ENCODE peak calls at places on chromosomes 5 and 9, in four cellular contexts. V is esophagus squamous epithelium, X is cardiac muscle cell, Q is IMR-90. G is an unnamed sample.

GRCh38 chr9:134204991-134205578 is 40.7 kb upstream of the RNU6ATAC start:
- DNase-seq in V (no peak), X (no peak), Q (no peak), G (no peak)

GRCh38 chr5:128395073-128395472 is 143.0 kb downstream of the FBN2 start:
- DNase-seq in V (no peak), X (peak), Q (no peak), G (no peak)

GRCh38 chr9:23907343-23907742 is 81.3 kb upstream of the ELAVL2 start:
- DNase-seq in V (no peak), X (no peak), Q (no peak), G (no peak)

GRCh38 chr5:177439518-177440053 is 7.0 kb upstream of the PRR7 start:
- DNase-seq in V (no peak), X (no peak), Q (no peak), G (no peak)

GRCh38 chr5:9852686-9853085 is 222.5 kb upstream of the TAS2R1 start:
- DNase-seq in V (no peak), X (no peak), Q (peak), G (no peak)

GRCh38 chr5:95519681-95520080 is 35.1 kb downstream of the SKIC3 start:
- DNase-seq in V (no peak), X (no peak), Q (no peak), G (no peak)

GRCh38 chr9:129137292-129138143 is 26.3 kb downstream of the PTPA start:
- DNase-seq in V (no peak), X (no peak), Q (no peak), G (no peak)

GRCh38 chr5:83988293-83988685 is 267.6 kb upstream of the HAPLN1 start:
- DNase-seq in V (no peak), X (no peak), Q (no peak), G (no peak)

GRCh38 chr5:6686916-6687409 is 26.3 kb upstream of the TENT4A start:
- DNase-seq in V (no peak), X (peak), Q (peak), G (no peak)

GRCh38 chr5:127416896-127417295 is 100.5 kb upstream of the PRRC1 start:
- DNase-seq in V (no peak), X (no peak), Q (no peak), G (no peak)

GRCh38 chr9:34709196-34709978 is 549 bp downstream of the CCL21 start:
- DNase-seq in V (no peak), X (no peak), Q (no peak), G (no peak)

GRCh38 chr9:10059044-10059443 is 553.8 kb downstream of the PTPRD start:
- DNase-seq in V (no peak), X (no peak), Q (peak), G (no peak)

GRCh38 chr9:136626066-136626725 is 36.5 kb upstream of the EGFL7 start:
- DNase-seq in V (no peak), X (no peak), Q (no peak), G (no peak)

GRCh38 chr5:165877475-165877874 is 2372.1 kb downstream of the MAT2B start:
- DNase-seq in V (no peak), X (no peak), Q (no peak), G (no peak)

GRCh38 chr9:70484232-70485130 is 70.0 kb upstream of the KLF9 start:
- DNase-seq in V (no peak), X (peak), Q (peak), G (no peak)

GRCh38 chr5:32852535-32852934 is 141.4 kb downstream of the NPR3 start:
- DNase-seq in V (no peak), X (peak), Q (peak), G (no peak)

GRCh38 chr9:19994296-19994695 is 205.5 kb upstream of the SLC24A2 start:
- DNase-seq in V (no peak), X (no peak), Q (no peak), G (no peak)

GRCh38 chr5:32193591-32193990 is 19.5 kb upstream of the GOLPH3 start:
- DNase-seq in V (no peak), X (no peak), Q (peak), G (peak)

GRCh38 chr5:52743970-52744369 is 43.7 kb upstream of the ITGA1 start:
- DNase-seq in V (no peak), X (no peak), Q (peak), G (no peak)

GRCh38 chr5:14665110-14665822 is 748 bp downstream of the OTULIN start:
- DNase-seq in V (no peak), X (peak), Q (no peak), G (no peak)

GRCh38 chr5:57232293-57233033 is 58.6 kb downstream of the GPBP1 start:
- DNase-seq in V (no peak), X (no peak), Q (peak), G (no peak)

GRCh38 chr5:150402226-150402773 is 10.4 kb downstream of the CD74 start:
- DNase-seq in V (no peak), X (no peak), Q (no peak), G (no peak)

GRCh38 chr9:72203205-72203803 is 54.1 kb downstream of the GDA start:
- DNase-seq in V (no peak), X (peak), Q (peak), G (no peak)

GRCh38 chr5:14277407-14278320 is 134.5 kb downstream of the TRIO start:
- DNase-seq in V (no peak), X (no peak), Q (no peak), G (no peak)

GRCh38 chr5:26419987-26420386 is 618.4 kb downstream of the CDH9 start:
- DNase-seq in V (no peak), X (no peak), Q (no peak), G (no peak)

GRCh38 chr5:77797133-77797532 is 21.0 kb upstream of the TBCA start:
- DNase-seq in V (no peak), X (no peak), Q (peak), G (no peak)

GRCh38 chr5:180097163-180097894 is 25.8 kb upstream of the RNF130 start:
- DNase-seq in V (no peak), X (no peak), Q (no peak), G (no peak)

GRCh38 chr9:126294331-126295081 is 32.1 kb upstream of the MVB12B start:
- DNase-seq in V (no peak), X (no peak), Q (no peak), G (no peak)

GRCh38 chr5:173391031-173391430 is 62.8 kb upstream of the STC2 start:
- DNase-seq in V (no peak), X (no peak), Q (no peak), G (no peak)

GRCh38 chr9:113522419-113522818 is 58.9 kb downstream of the RGS3 start:
- DNase-seq in V (no peak), X (no peak), Q (no peak), G (no peak)

GRCh38 chr9:94011134-94011533 is 56.0 kb upstream of the BARX1 start:
- DNase-seq in V (no peak), X (no peak), Q (no peak), G (no peak)

GRCh38 chr9:98374385-98375051 is 119.1 kb upstream of the TBC1D2 start:
- DNase-seq in V (no peak), X (peak), Q (peak), G (no peak)

GRCh38 chr5:553874-554273 is 29.6 kb upstream of the SLC9A3 start:
- DNase-seq in V (no peak), X (no peak), Q (no peak), G (no peak)

GRCh38 chr5:30030110-30030509 is 1163.4 kb upstream of the CDH6 start:
- DNase-seq in V (no peak), X (no peak), Q (no peak), G (no peak)

GRCh38 chr5:44603496-44604272 is 205.1 kb upstream of the MRPS30 start:
- DNase-seq in V (no peak), X (no peak), Q (no peak), G (no peak)

GRCh38 chr5:2801602-2802525 is 50.4 kb upstream of the IRX2 start:
- DNase-seq in V (no peak), X (no peak), Q (no peak), G (no peak)

GRCh38 chr5:114977979-114978573 is 191.6 kb downstream of the TRIM36 start:
- DNase-seq in V (no peak), X (no peak), Q (no peak), G (no peak)

GRCh38 chr9:77562021-77562748 is 85.9 kb downstream of the GNA14 start:
- DNase-seq in V (no peak), X (no peak), Q (no peak), G (no peak)

DNA sequence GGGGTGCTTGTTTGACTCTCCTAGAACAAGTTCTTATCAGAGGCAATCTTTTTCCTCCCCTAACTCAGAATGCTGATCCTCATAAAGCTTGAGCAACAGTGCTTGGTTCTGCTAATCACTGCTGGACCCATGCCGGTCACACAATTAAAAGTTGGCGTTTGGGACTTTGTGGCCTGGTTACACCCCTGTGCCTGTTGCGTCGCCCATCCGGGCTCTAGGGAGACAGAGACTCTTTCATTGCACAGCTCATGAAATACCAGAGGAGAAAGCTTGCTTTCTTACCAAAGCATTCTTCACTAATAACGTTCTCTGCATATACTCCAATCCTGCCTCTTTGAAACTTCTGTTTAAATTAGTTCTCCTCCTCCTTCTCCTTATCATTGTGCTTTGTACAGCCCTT is 301.1 kb downstream of the NR3C1 start:
- DNase-seq in V (no peak), X (no peak), Q (no peak), G (no peak)
- H3K27ac ChIP-seq in V (no peak), X (no peak), Q (no peak), G (no peak)

DNA sequence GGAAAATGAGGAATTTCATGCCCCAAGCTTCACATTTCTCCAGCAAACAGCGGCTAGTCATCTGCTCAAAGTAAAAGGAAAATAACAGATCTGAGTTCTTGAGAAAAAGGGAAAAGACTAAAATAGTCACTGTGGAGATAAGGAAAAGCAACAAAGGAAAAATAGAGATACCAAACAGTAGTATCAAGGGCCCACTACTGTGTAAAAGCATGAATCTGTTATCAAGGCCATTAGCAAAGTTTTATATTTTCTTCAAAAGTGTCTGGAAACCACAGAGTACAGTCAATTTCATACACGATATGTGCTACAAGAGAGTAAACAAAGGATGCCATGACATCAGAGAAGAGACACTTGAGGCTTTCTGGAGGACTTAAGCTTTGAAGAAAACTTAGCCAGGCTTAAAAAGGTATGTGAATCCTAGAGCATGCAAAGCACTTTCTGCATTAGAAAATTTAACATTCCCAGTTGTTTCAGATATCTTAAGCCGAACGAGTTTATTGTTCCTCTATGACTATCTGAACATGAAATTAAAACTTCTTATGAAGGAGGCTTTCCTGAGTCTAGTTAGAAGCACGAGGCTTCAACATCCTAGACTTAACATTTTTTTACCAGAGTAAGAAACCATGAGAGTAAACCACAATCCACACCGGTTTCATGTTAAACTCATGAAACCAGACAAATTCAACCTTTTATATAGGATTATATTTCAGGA is 1.2 kb downstream of the TTC33 start:
- DNase-seq in V (no peak), X (peak), Q (peak), G (no peak)
- H3K4me3 ChIP-seq in V (peak), X (peak), Q (peak), G (peak)

DNA sequence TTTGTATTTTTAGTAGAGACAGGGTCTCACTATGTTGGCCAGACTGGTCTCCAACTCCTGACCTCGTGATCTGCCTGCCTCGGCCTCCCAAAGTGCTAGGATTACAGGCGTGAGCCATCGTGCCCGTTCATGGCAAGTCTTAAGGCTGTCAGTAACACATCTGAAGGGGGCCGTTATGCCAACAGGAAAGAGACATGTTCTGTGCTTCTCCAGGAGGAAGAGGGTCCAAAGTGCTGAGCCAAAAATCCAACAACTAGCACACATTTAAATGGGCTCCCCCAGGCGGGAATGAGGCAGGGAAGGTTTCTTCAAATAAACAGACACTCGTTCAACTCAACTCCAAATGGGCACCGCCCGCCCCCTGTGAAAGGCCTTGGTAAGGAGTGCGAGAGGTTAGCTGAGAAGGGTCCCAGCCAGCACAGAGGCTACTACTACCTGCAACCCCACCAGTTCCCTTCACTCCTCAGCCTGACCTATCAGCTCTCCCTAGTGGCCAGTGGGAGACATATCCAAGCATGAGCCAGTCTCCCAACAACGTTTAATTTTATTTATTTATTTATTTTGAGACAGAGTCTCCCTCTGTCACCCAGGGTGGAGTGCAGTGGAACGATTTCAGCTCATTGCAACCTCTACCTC is 84.1 kb upstream of the DMRT1 start:
- DNase-seq in V (no peak), X (peak), Q (peak), G (no peak)
- TF ChIP-seq CTCF in V (peak), X (peak), Q (peak), G (peak)

GRCh38 chr5:80250801-80251200 is 5.0 kb downstream of the SERINC5 start:
- DNase-seq in V (no peak), X (no peak), Q (no peak), G (no peak)
- H3K27ac ChIP-seq in V (no peak), X (no peak), Q (no peak), G (no peak)

DNA sequence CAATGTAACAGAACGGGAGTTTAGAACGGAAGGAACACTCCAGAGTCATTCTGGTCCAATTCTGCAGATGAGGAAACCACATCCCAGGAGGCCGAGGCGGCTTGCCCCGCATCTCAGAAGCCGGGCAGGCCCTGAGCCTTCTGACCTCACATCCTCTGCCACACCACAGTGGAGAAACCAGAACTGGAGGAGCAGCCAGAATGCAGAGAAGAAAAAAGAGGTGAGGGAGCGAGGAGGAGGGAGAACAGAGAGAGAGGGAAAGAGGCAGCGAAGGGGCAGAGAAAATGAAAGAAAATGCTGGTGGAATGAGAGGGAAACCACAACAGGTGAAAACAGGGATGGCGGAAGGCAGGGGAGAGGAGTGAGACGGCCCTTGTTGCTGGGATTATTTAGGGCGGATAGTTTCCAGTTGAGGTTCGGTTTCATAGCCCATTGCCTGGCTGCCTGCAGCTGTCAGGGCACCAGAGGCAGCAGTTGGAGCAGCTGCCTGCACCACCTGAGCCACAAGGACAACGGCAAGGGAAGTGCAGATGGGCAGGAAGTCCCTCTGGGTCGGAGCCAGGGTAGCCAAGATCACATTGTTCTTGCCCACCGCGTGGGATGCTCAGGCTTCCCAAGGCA is at the start of gene HMHB1:
- DNase-seq in V (no peak), X (no peak), Q (no peak), G (no peak)
- H3K4me3 ChIP-seq in V (no peak), X (no peak), Q (no peak), G (no peak)

GRCh38 chr5:113864437-113864836 is 350.9 kb downstream of the YTHDC2 start:
- DNase-seq in V (no peak), X (no peak), Q (no peak), G (no peak)
- TF ChIP-seq CTCF in V (no peak), X (no peak), Q (no peak), G (no peak)

GRCh38 chr9:116687074-116687761 is at the start of gene TRIM32:
- DNase-seq in V (peak), X (peak), Q (peak), G (peak)
- H3K27ac ChIP-seq in V (peak), X (no peak), Q (peak), G (no peak)

DNA sequence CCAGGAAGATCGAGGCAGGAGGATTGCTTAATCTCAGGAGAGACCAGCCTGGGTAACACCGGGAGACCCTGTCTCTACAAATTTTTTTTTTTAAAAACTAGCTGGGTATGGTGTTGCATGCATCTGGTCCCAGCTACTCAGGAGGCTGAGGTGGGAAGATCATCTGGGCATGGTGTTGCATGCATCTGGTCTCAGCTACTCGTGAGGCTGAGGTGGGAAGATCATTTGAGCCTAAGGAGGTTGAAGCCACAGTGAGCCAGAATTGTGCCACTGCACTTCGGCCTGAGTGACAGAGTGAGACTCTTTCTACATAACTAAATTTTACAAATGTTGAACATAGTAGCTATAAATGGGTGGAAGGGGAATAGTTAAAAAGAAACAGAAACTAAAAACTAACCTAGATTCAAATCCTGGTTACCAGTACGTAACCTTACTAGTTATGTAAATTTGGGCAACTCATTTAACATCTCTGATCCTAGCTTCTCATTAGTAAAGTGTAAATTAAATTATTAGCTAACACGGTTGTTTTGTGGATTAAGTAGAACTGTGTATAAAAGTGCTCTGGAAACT is 41.7 kb downstream of the TMEM161B start:
- DNase-seq in V (no peak), X (no peak), Q (no peak), G (no peak)
- H3K4me3 ChIP-seq in V (no peak), X (no peak), Q (no peak), G (no peak)

GRCh38 chr5:11903614-11904269 is 504 bp downstream of the CTNND2 start:
- DNase-seq in V (no peak), X (peak), Q (no peak), G (no peak)
- TF ChIP-seq CTCF in V (no peak), X (no peak), Q (no peak), G (no peak)

GRCh38 chr9:121610638-121610953 is 40.8 kb upstream of the DAB2IP start:
- DNase-seq in V (no peak), X (no peak), Q (no peak), G (no peak)
- H3K27ac ChIP-seq in V (no peak), X (peak), Q (no peak), G (no peak)

G was measured in thoracic aorta.